ENCODE peak calls at places on chromosomes 1 and 21, in five cellular contexts. E, T, Z, N and Y are unnamed samples.

GRCh38 chr1:87300579-87300978 is 28.1 kb upstream of the LMO4 start:
- DNase-seq in E (no peak), Z (no peak), N (no peak), T (no peak), Y (no peak)

GRCh38 chr1:208855403-208855802 is 611.2 kb upstream of the PLXNA2 start:
- DNase-seq in E (peak), T (no peak), Z (no peak), N (no peak), Y (no peak)

GRCh38 chr1:100188617-100189016 is 10.6 kb upstream of the LRRC39 start:
- DNase-seq in N (no peak), E (peak), Z (peak), T (no peak), Y (no peak)

GRCh38 chr1:41138549-41138948 is 103.6 kb downstream of the SCMH1 start:
- DNase-seq in Z (no peak), T (no peak), N (no peak), E (no peak), Y (no peak)

GRCh38 chr1:22916469-22916817 is 56.2 kb downstream of the LACTBL1 start:
- DNase-seq in N (no peak), T (no peak), Z (no peak), E (no peak), Y (no peak)

GRCh38 chr1:29264773-29265389 is 28.6 kb downstream of the PTPRU start:
- DNase-seq in E (no peak), T (no peak), N (no peak), Z (no peak), Y (no peak)

GRCh38 chr1:56540467-56540866 is 38.9 kb downstream of the PLPP3 start:
- DNase-seq in Z (no peak), E (no peak), N (no peak), T (no peak), Y (no peak)

GRCh38 chr1:16080422-16081150 is 7.1 kb upstream of the FAM131C start:
- DNase-seq in N (no peak), T (peak), Z (no peak), E (no peak), Y (no peak)

GRCh38 chr1:19704247-19705113 is 39.8 kb downstream of the HTR6 start:
- DNase-seq in T (peak), Z (peak), N (peak), E (no peak), Y (peak)

GRCh38 chr1:90969241-90969640 is 52.6 kb downstream of the ZNF644 start:
- DNase-seq in T (no peak), E (no peak), N (no peak), Z (no peak), Y (no peak)

GRCh38 chr1:248924696-248925532 is 18.9 kb downstream of the PGBD2 start:
- DNase-seq in Z (peak), T (peak), N (peak), E (peak), Y (peak)

GRCh38 chr21:16004121-16004520 is 274.3 kb downstream of the USP25 start:
- DNase-seq in E (no peak), Z (no peak), N (no peak), T (no peak), Y (no peak)

GRCh38 chr1:30511563-30512252 is 211.7 kb downstream of the MATN1 start:
- DNase-seq in N (no peak), E (no peak), T (no peak), Z (no peak), Y (no peak)
- TF ChIP-seq JUND in N (no peak), E (no peak), T (no peak), Z (no peak), Y (no peak)

DNA sequence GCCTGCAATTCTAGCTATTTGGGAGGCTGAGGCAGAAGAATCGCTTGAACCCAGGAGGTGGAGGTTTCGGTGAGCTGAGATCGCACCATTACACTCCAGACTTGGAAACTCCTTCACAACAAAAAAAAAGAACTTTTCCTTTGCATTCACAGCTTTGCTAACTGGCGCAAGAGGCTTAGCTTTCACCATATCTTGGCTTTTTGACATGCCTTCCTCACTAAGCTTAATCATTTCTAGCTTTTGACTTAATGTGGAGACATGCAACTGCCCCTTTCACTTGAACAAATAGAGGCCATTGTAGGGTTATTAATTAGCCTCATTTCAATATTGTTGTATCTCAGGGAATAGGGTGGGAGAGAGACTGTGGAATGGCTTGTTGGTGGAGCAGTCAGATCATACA is 8.7 kb downstream of the KPNA6 start:
- DNase-seq in E (no peak), Z (no peak), N (no peak), T (no peak), Y (no peak)
- TF ChIP-seq JUND in E (no peak), Z (no peak), N (no peak), T (no peak), Y (no peak)

GRCh38 chr1:52125727-52126359 is 16.0 kb upstream of the ZFYVE9 start:
- DNase-seq in N (no peak), Z (no peak), T (no peak), E (no peak), Y (no peak)

GRCh38 chr1:52123622-52124021 is 18.3 kb upstream of the ZFYVE9 start:
- DNase-seq in T (no peak), Z (no peak), E (no peak), N (no peak), Y (no peak)

GRCh38 chr1:52122424-52122823 is 19.5 kb upstream of the ZFYVE9 start:
- DNase-seq in T (no peak), Z (no peak), N (no peak), E (no peak), Y (no peak)

GRCh38 chr1:52127181-52128175 is 14.4 kb upstream of the ZFYVE9 start:
- DNase-seq in N (peak), T (peak), Z (peak), E (no peak), Y (peak)
- TF ChIP-seq JUND in N (no peak), T (no peak), Z (no peak), E (no peak), Y (no peak)

GRCh38 chr1:97010865-97011264 is 289.3 kb downstream of the PTBP2 start:
- DNase-seq in N (no peak), E (no peak), Z (no peak), T (no peak), Y (no peak)
- TF ChIP-seq JUND in N (no peak), E (no peak), Z (no peak), T (no peak), Y (no peak)

DNA sequence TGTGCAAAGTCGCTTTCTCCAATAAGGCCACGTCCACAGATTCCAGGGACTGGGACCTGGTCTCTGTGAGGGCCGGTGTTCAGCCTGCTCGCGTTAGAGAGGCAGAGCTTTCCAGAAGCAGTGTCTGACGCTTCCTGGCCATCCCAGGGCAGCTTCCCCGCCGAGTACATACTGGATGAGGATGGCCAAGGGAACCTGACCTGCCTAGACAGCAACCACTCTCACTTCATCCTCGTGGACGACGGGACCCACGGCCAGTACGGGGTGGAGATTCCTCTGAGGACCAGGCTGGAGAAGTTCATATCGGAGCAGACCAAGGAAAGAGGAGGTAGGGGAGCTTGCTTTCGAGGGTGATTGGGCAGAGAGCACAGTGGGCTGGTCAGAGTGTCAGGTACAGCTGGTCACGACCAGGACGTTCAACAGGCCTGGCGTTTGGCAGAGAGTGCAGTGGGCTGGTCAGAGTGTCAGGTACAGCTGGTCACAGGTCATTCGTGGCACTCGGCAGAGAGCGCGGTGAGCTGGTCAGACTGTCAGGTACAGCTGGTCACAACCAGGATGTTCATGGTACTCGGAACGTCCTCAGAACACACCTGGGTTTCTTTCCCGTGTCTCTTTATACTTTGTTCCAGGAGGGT is 22.4 kb downstream of the TRPM2 start:
- DNase-seq in N (no peak), E (no peak), T (no peak), Z (no peak), Y (no peak)
- TF ChIP-seq JUND in N (no peak), E (no peak), T (no peak), Z (no peak), Y (no peak)

DNA sequence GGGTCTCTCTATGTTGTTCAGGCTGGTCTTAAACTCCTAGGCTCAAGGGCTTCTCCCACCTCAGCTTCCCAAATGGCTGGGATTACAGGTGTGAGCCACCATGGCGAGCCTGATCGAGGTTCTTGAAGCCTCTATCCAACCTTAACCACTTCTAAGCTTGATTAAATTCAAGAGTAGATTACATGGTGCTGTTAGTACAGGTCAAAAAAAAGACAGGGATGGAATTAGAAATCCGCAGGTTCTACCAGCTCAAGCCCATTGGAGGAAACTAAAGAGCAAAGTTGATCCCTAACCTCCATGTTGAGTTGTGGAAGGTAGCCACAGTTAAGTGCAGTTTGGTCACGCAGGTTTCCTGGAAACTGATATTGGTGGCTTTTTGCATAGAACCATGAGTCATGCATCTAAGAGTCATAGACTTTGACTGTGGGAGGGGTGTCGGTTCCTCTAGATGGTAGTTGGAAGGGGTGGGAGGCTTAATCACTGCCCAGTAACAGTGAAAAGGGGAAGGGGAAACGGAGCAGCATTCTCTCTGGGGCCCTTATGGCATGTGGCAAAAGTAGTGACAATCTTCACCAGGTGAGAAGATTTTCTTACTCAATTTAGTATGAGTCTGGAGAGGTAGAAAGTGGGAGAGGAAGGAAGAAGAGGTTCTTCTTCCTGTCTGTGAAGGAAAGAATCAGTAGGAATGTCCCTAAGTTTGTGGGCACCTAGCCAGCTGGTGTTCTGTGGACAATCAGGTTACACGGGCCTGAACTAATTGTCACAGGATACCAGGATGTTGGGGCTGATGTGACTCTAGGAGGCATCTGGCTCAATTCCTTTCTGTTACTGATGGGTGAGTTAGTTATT is 7.0 kb downstream of the CD53 start:
- DNase-seq in Z (no peak), N (no peak), E (peak), T (peak), Y (no peak)
- TF ChIP-seq JUND in Z (no peak), N (no peak), E (no peak), T (peak), Y (no peak)

GRCh38 chr1:24110642-24111263 is 1.2 kb downstream of the MYOM3 start:
- DNase-seq in T (no peak), Z (peak), N (no peak), E (no peak), Y (no peak)

GRCh38 chr1:24109686-24110475 is 2.1 kb downstream of the MYOM3 start:
- DNase-seq in Z (no peak), T (no peak), N (no peak), E (no peak), Y (no peak)

GRCh38 chr1:24112381-24113169 is 640 bp upstream of the MYOM3 start:
- DNase-seq in N (peak), E (no peak), Z (peak), T (peak), Y (peak)

GRCh38 chr1:24111264-24111997 is 504 bp downstream of the MYOM3 start:
- DNase-seq in N (no peak), T (no peak), E (no peak), Z (peak), Y (no peak)

GRCh38 chr1:24111998-24112380 is at the start of gene MYOM3:
- DNase-seq in E (no peak), T (no peak), N (no peak), Z (no peak), Y (no peak)
- TF ChIP-seq JUND in E (no peak), T (no peak), N (no peak), Z (no peak), Y (no peak)

GRCh38 chr21:36045993-36046392 is 14.3 kb downstream of the SETD4 start:
- DNase-seq in Z (no peak), E (no peak), T (no peak), N (no peak), Y (no peak)

GRCh38 chr21:36048357-36048756 is 12.0 kb downstream of the SETD4 start:
- DNase-seq in T (no peak), E (no peak), N (no peak), Z (no peak), Y (no peak)

GRCh38 chr21:36044056-36044455 is 16.3 kb downstream of the SETD4 start:
- DNase-seq in T (no peak), Z (no peak), N (no peak), E (no peak), Y (no peak)

GRCh38 chr21:36041910-36042309 is 18.4 kb downstream of the SETD4 start:
- DNase-seq in E (no peak), N (peak), T (no peak), Z (no peak), Y (no peak)

GRCh38 chr21:36047139-36047538 is 13.2 kb downstream of the SETD4 start:
- DNase-seq in T (no peak), Z (no peak), N (no peak), E (no peak), Y (no peak)
- TF ChIP-seq JUND in T (no peak), Z (no peak), N (no peak), E (no peak), Y (no peak)

DNA sequence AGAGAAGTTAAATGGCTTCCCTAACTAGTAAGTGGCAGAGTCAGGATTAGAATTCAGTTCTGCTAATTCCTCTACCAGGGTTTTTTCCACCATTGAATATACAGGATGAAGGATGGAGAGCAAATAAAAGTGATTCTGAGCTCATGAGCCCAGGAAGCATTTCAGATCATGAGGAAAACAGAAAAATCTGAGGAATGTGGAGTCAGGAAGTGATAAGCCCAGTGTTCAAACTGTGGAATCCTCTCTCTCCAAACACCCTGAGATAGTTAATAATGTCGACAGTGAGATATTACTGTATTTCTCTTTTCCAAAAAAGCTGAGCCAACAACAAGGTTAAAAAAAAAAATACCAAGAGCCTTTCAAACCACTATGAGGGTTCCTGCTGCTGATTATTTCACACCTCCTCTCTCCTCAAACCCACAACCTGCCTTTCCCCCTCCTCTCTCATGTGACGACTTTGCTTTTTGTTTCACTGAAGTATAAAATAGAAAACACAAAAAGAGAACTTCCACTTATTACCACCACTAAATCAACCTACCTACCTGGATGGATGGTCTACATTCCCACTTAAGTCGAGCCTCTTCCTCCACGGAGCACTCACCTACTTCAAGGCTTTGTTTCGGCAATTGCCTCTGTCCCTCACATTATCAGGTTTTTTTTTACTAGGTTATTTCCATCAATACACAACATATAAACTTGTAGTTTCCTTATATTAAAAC is 8.9 kb downstream of the SLAMF1 start:
- DNase-seq in E (no peak), T (no peak), N (peak), Z (no peak), Y (no peak)
- TF ChIP-seq JUND in E (no peak), T (no peak), N (no peak), Z (no peak), Y (no peak)

GRCh38 chr1:43732132-43732531 is 24.8 kb downstream of the ST3GAL3 start:
- DNase-seq in Z (no peak), E (no peak), T (peak), N (no peak), Y (no peak)

GRCh38 chr1:43742026-43742425 is 34.7 kb downstream of the ST3GAL3 start:
- DNase-seq in N (no peak), E (no peak), Z (no peak), T (no peak), Y (no peak)

DNA sequence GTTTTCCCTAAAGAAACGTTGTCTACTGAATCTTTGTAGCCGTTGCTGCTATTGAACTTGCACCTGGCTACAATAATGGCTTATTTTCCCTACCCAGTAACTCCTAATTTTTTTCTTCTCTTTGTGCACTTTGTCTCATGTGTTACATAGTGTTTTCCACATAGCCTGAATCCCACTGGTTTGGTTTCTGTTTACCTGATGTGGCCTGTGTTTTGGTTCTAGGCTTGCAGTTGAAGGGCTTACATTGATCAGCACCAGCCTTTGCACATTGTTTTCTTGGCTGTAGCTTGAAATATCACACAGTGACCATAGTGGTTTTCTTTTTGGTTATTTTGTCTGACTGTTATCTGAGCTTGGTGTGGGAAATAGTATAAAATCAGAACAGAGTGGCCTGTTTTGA is 29.5 kb downstream of the ST3GAL3 start:
- DNase-seq in Z (no peak), N (no peak), E (no peak), T (no peak), Y (no peak)
- TF ChIP-seq JUND in Z (no peak), N (no peak), E (no peak), T (no peak), Y (no peak)